ENCODE peak calls at places on chromosome 19, in seven cellular contexts. F, I, X, Z, A, N and Y are unnamed samples.

GRCh38 chr19:13025819-13026477 is 30.7 kb downstream of the NFIX start:
- DNase-seq in A (no peak), Z (no peak), X (no peak), F (no peak), I (no peak), N (no peak), Y (no peak)

GRCh38 chr19:24051516-24051915 is 35.5 kb upstream of the ZNF254 start:
- DNase-seq in Z (no peak), F (no peak), A (no peak), N (no peak), X (no peak), I (no peak), Y (no peak)

GRCh38 chr19:10450853-10451609 is 30.7 kb downstream of the PDE4A start:
- DNase-seq in I (no peak), X (peak; percentile 93), F (no peak), N (peak; percentile 93), Z (peak; percentile 81), A (peak; percentile 58), Y (no peak)

GRCh38 chr19:23305555-23305954 is 55.4 kb upstream of the ZNF724 start:
- DNase-seq in Z (no peak), X (no peak), N (no peak), A (peak; percentile 15), I (no peak), F (no peak), Y (no peak)

GRCh38 chr19:48795855-48796142 is 15.0 kb downstream of the BCAT2 start:
- DNase-seq in X (peak; percentile 50), N (peak; percentile 29), A (no peak), Z (peak; percentile 62), I (no peak), F (no peak), Y (peak; percentile 67)

GRCh38 chr19:51330366-51330765 is 11.6 kb downstream of the VSIG10L start:
- DNase-seq in Z (no peak), X (no peak), A (no peak), N (no peak), I (no peak), F (peak; percentile 4), Y (no peak)

GRCh38 chr19:50889638-50890037 is 16.4 kb downstream of the KLK2 start:
- DNase-seq in X (peak; percentile 28), F (no peak), I (no peak), N (no peak), A (no peak), Z (no peak), Y (no peak)

GRCh38 chr19:10748924-10749434 is 31.1 kb downstream of the DNM2 start:
- DNase-seq in I (peak; percentile 97), X (peak; percentile 95), A (peak; percentile 79), N (peak; percentile 86), Z (peak; percentile 51), F (no peak), Y (no peak)

GRCh38 chr19:30227071-30227621 is 145.0 kb upstream of the ZNF536 start:
- DNase-seq in Z (peak; percentile 55), I (no peak), N (no peak), X (no peak), A (no peak), F (no peak), Y (no peak)

GRCh38 chr19:39641773-39642172 is 13.9 kb upstream of the LGALS16 start:
- DNase-seq in I (no peak), N (no peak), Z (no peak), X (no peak), F (no peak), A (no peak), Y (no peak)

GRCh38 chr19:31223805-31224534 is 125.3 kb downstream of the TSHZ3 start:
- DNase-seq in I (no peak), F (no peak), A (no peak), N (no peak), X (no peak), Z (no peak), Y (no peak)

GRCh38 chr19:51689751-51690358 is 3.3 kb upstream of the SPACA6 start:
- DNase-seq in Z (peak; percentile 75), I (no peak), A (peak; percentile 77), N (peak; percentile 28), F (peak; percentile 76), X (peak; percentile 32), Y (no peak)

GRCh38 chr19:48501961-48502719 is 9.5 kb downstream of the LMTK3 start:
- DNase-seq in A (peak; percentile 85), F (peak; percentile 88), N (peak; percentile 92), Z (peak; percentile 44), I (peak; percentile 95), X (peak; percentile 89), Y (no peak)

GRCh38 chr19:50943074-50943828 is 9.6 kb downstream of the KLK5 start:
- DNase-seq in N (no peak), F (no peak), Z (no peak), A (no peak), I (no peak), X (no peak), Y (no peak)

GRCh38 chr19:55146078-55146647 is 2.8 kb downstream of the TNNT1 start:
- DNase-seq in I (no peak), F (no peak), N (no peak), Z (no peak), X (peak; percentile 33), A (peak; percentile 76), Y (no peak)

GRCh38 chr19:48629599-48630288 is 7.4 kb downstream of the DBP start:
- DNase-seq in X (peak; percentile 92), N (peak; percentile 91), A (peak; percentile 71), F (peak; percentile 82), Z (peak; percentile 65), I (peak; percentile 89), Y (peak; percentile 76)

GRCh38 chr19:21143428-21143827 is 1.6 kb downstream of the ZNF431 start:
- DNase-seq in A (no peak), Z (no peak), X (no peak), F (no peak), N (no peak), I (no peak), Y (no peak)

GRCh38 chr19:31126236-31126635 is 223.0 kb downstream of the TSHZ3 start:
- DNase-seq in F (no peak), I (no peak), X (no peak), N (no peak), A (no peak), Z (no peak), Y (no peak)

GRCh38 chr19:55253842-55254624 is 4.8 kb downstream of the PPP6R1 start:
- DNase-seq in N (peak; percentile 69), I (peak; percentile 45), X (no peak), Z (no peak), A (no peak), F (peak; percentile 94), Y (no peak)

GRCh38 chr19:5651361-5651760 is 28.5 kb downstream of the SAFB start:
- DNase-seq in A (no peak), X (no peak), N (no peak), Z (no peak), I (no peak), F (peak; percentile 41), Y (no peak)

GRCh38 chr19:39403331-39404312 is 3.0 kb upstream of the ZFP36 start:
- DNase-seq in F (peak; percentile 100), X (peak; percentile 97), N (peak; percentile 99), I (peak; percentile 98), A (no peak), Z (peak; percentile 95), Y (peak; percentile 100)

GRCh38 chr19:10421240-10421948 is 1.1 kb downstream of the PDE4A start:
- DNase-seq in I (no peak), X (no peak), A (no peak), F (no peak), N (no peak), Z (no peak), Y (no peak)

GRCh38 chr19:39408392-39409206 is 2.0 kb downstream of the ZFP36 start:
- DNase-seq in N (peak; percentile 61), F (peak; percentile 86), Z (no peak), A (no peak), X (peak; percentile 57), I (no peak), Y (no peak)

GRCh38 chr19:42246869-42247630 is 4.6 kb upstream of the GSK3A start:
- DNase-seq in Z (peak; percentile 78), F (no peak), I (no peak), A (no peak), N (no peak), X (no peak), Y (no peak)

DNA sequence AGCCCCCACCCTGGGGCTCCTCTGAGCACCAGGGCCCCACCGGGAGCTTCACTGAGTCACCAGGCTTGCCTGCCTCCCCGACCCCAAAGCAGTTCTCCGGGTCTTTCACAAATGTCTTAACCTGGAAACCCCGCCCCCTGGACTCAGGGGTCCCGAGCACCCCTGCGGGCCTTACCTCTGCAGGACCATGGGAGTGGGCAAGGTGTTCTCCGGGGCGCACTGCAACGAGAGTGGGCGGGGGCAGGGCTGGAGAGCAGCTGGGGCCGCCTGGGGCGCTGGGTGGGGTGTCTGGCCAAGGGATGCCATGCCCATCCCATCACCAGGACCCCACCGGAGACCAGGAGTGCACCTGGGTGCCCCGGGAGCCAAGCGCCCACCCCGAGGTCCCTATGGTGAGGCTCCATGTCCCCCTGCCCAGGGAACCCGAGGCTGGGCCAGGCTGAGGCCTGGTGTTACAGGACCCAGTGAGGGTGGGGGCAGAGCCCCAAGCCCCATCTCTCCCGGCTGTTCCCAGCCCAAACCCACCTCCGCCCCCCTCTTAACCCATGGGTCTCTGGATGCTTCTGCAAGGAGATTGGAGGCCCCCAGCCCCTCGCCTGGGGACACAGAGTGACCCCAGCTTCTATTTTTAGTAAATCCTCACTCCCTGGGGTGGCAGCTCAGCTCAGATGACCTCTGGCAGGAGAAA is 10.9 kb downstream of the MKNK2 start:
- DNase-seq in Z (no peak), N (no peak), X (no peak), F (peak; percentile 80), I (no peak), A (no peak), Y (no peak)
- H3K27ac ChIP-seq in Z (peak overlapping the region; percentile 52), N (no peak overlapping the region), X (no peak overlapping the region), F (no peak overlapping the region), I (peak overlapping the region; percentile 100), A (no peak overlapping the region), Y (peak overlapping the region; percentile 98)

GRCh38 chr19:18586311-18586710 is 2.3 kb upstream of the REX1BD start:
- DNase-seq in Z (no peak), N (no peak), A (no peak), F (no peak), I (no peak), X (no peak), Y (no peak)
- TF ChIP-seq CTCF in Z (no peak), N (no peak), A (no peak), F (no peak), I (no peak), X (no peak), Y (no peak)

DNA sequence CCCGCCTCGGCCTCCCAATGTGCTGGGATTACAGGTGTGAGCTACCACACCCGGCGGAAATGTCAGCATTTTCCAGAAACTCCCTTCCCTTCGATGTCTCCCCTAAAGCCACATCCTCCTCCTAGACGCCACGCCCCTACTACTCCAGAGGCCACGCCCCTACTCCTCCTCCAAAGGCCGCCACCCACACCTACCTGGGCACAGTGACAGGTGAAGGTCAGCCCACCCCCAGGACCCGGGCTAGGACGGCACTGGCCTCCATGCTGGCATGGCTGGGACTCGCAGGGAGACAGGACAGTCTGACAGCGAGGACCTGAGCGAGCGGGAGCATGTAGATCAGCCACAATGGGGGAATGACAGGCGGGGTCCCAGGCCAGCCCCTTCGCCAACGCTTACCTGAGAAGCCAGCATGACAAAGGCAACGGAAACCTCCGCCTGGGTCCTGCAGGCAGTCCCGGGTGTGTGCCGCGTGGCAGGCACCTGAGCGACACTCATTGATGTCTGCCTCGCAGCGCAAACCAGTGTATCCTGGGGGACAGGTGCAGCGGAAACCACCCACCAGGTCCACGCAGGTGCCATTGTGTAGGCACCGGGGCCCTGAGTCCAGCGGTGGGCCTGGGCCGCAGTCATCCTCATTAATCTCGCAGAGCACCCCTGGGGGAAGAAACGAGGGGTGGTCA is 22.0 kb downstream of the NOTCH3 start:
- DNase-seq in N (no peak), A (no peak), X (no peak), I (no peak), Z (no peak), F (no peak), Y (no peak)
- H3K36me3 ChIP-seq in N (no peaks in the 10 kb centered on the region), A (no peaks in the 10 kb centered on the region), X (no peaks in the 10 kb centered on the region), I (no peaks in the 10 kb centered on the region), Z (no peaks in the 10 kb centered on the region), F (no peaks in the 10 kb centered on the region), Y (no peaks in the 10 kb centered on the region)

GRCh38 chr19:33191501-33191900 is 2.6 kb upstream of the LRP3 start:
- DNase-seq in N (no peak), X (no peak), F (peak; percentile 36), A (no peak), I (no peak), Z (no peak), Y (no peak)
- H3K27ac ChIP-seq in N (no peak overlapping the region), X (no peak overlapping the region), F (no peak overlapping the region), A (no peak overlapping the region), I (no peak overlapping the region), Z (no peak overlapping the region), Y (no peak overlapping the region)